ENCODE peak calls at places on chromosome 14, in nine cellular contexts. V is osteocyte, M is mesothelial cell of epicardium, Y is NCI-H1436, F is NCI-H526 treated with DMSO at 0.1 percent for 48 hours, R is EL, N is A549, D is amniotic stem cell, G is RPMI8226. C is an unnamed sample.

GRCh38 chr14:21097616-21098133 is 780 bp downstream of the ZNF219 start:
- DNase-seq in V (no peak), M (no peak), Y (peak; percentile 31), F (peak; percentile 22), R (no peak), N (no peak), D (no peak), G (no peak), C (no peak)

GRCh38 chr14:91317381-91318313 is 73.1 kb upstream of the GPR68 start:
- DNase-seq in V (no peak), M (no peak), Y (no peak), F (no peak), R (no peak), N (no peak), D (no peak), G (peak; percentile 82), C (no peak)

GRCh38 chr14:36097356-36097755 is 79.2 kb downstream of the PTCSC3 start:
- DNase-seq in V (no peak), M (no peak), Y (no peak), F (no peak), R (no peak), N (no peak), D (no peak), G (no peak), C (no peak)

GRCh38 chr14:24398943-24399801 is at the start of gene NYNRIN:
- DNase-seq in V (no peak), M (peak; percentile 79), Y (peak; percentile 17), F (no peak), R (peak; percentile 53), N (no peak), D (no peak), G (no peak), C (no peak)

GRCh38 chr14:73743431-73743931 is 29.3 kb upstream of the PNMA1 start:
- DNase-seq in V (no peak), M (no peak), Y (no peak), F (no peak), R (no peak), N (no peak), D (no peak), G (no peak), C (no peak)

GRCh38 chr14:67674139-67674479 is 323 bp downstream of the VTI1B start:
- DNase-seq in V (peak; percentile 88), M (peak; percentile 83), Y (peak; percentile 31), F (peak; percentile 37), R (peak; percentile 74), N (peak; percentile 80), D (peak; percentile 22), G (peak; percentile 41), C (no peak)

GRCh38 chr14:70789361-70789760 is 20.0 kb downstream of the MAP3K9 start:
- DNase-seq in V (no peak), M (no peak), Y (no peak), F (no peak), R (peak; percentile 81), N (no peak), D (no peak), G (no peak), C (no peak)

GRCh38 chr14:39085933-39086332 is 17.1 kb downstream of the SEC23A start:
- DNase-seq in V (no peak), M (no peak), Y (no peak), F (no peak), R (peak; percentile 7), N (no peak), D (no peak), G (no peak), C (no peak)

GRCh38 chr14:32588448-32589320 is 259.6 kb downstream of the AKAP6 start:
- DNase-seq in V (no peak), M (no peak), Y (no peak), F (peak; percentile 10), R (peak; percentile 51), N (no peak), D (no peak), G (peak; percentile 31), C (no peak)

GRCh38 chr14:96001866-96002510 is 37.2 kb upstream of the C14orf132 start:
- DNase-seq in V (peak; percentile 89), M (no peak), Y (peak; percentile 26), F (no peak), R (peak; percentile 15), N (no peak), D (no peak), G (no peak), C (no peak)

GRCh38 chr14:44662250-44662891 is 155.3 kb upstream of the FSCB start:
- DNase-seq in V (no peak), M (no peak), Y (no peak), F (no peak), R (no peak), N (no peak), D (no peak), G (no peak), C (no peak)

GRCh38 chr14:30443368-30444007 is 115.5 kb upstream of the G2E3 start:
- DNase-seq in V (no peak), M (no peak), Y (peak; percentile 76), F (peak; percentile 14), R (peak; percentile 17), N (peak; percentile 3), D (peak; percentile 6), G (peak; percentile 22), C (no peak)

GRCh38 chr14:50001146-50001998 is 108.5 kb downstream of the ARF6 start:
- DNase-seq in V (no peak), M (peak; percentile 43), Y (no peak), F (peak; percentile 48), R (peak; percentile 89), N (peak; percentile 65), D (no peak), G (peak; percentile 83), C (peak; percentile 93)

GRCh38 chr14:103105580-103106168 is 11.1 kb downstream of the EXOC3L4 start:
- DNase-seq in V (no peak), M (no peak), Y (peak; percentile 78), F (peak; percentile 26), R (no peak), N (no peak), D (no peak), G (peak; percentile 90), C (no peak)

GRCh38 chr14:64126548-64126947 is 167.6 kb downstream of the ESR2 start:
- DNase-seq in V (no peak), M (no peak), Y (no peak), F (no peak), R (no peak), N (no peak), D (no peak), G (no peak), C (no peak)

GRCh38 chr14:64632056-64632455 is 72.2 kb upstream of the PLEKHG3 start:
- DNase-seq in V (no peak), M (no peak), Y (no peak), F (no peak), R (peak; percentile 58), N (no peak), D (no peak), G (no peak), C (no peak)

GRCh38 chr14:73991097-73991496 is 28.0 kb downstream of the ENTPD5 start:
- DNase-seq in V (no peak), M (no peak), Y (no peak), F (no peak), R (no peak), N (no peak), D (no peak), G (no peak), C (no peak)

GRCh38 chr14:56195727-56196126 is 77.5 kb downstream of the PELI2 start:
- DNase-seq in V (peak; percentile 80), M (no peak), Y (no peak), F (no peak), R (peak; percentile 21), N (no peak), D (no peak), G (peak; percentile 91), C (no peak)

GRCh38 chr14:51869426-51870113 is 9.2 kb downstream of the GNG2 start:
- DNase-seq in V (no peak), M (no peak), Y (no peak), F (no peak), R (no peak), N (no peak), D (no peak), G (no peak), C (no peak)

GRCh38 chr14:65738339-65738738 is 325.8 kb downstream of the FUT8 start:
- DNase-seq in V (no peak), M (no peak), Y (no peak), F (no peak), R (no peak), N (no peak), D (no peak), G (no peak), C (no peak)

GRCh38 chr14:103442288-103442687 is 57.1 kb downstream of the MARK3 start:
- DNase-seq in V (no peak), M (no peak), Y (no peak), F (no peak), R (peak; percentile 27), N (no peak), D (no peak), G (no peak), C (no peak)

GRCh38 chr14:69355155-69355954 is 42.7 kb downstream of the ERH start:
- DNase-seq in V (no peak), M (no peak), Y (no peak), F (no peak), R (no peak), N (no peak), D (no peak), G (no peak), C (no peak)

GRCh38 chr14:86363576-86363975 is 833.6 kb downstream of the FLRT2 start:
- DNase-seq in V (no peak), M (no peak), Y (no peak), F (no peak), R (no peak), N (no peak), D (no peak), G (no peak), C (no peak)

GRCh38 chr14:90849787-90850444 is 33.7 kb upstream of the TTC7B start:
- DNase-seq in V (no peak), M (no peak), Y (no peak), F (no peak), R (no peak), N (no peak), D (no peak), G (no peak), C (no peak)

GRCh38 chr14:78164226-78164853 is 5.8 kb upstream of the NRXN3 start:
- DNase-seq in V (no peak), M (no peak), Y (peak; percentile 50), F (no peak), R (peak; percentile 21), N (peak; percentile 60), D (no peak), G (peak; percentile 37), C (no peak)

GRCh38 chr14:77988966-77989365 is 181.2 kb upstream of the NRXN3 start:
- DNase-seq in V (peak; percentile 48), M (no peak), Y (no peak), F (no peak), R (peak; percentile 90), N (no peak), D (no peak), G (no peak), C (no peak)

GRCh38 chr14:68628605-68629310 is 164.1 kb downstream of the ZFP36L1 start:
- DNase-seq in V (peak; percentile 72), M (peak; percentile 74), Y (no peak), F (peak; percentile 76), R (no peak), N (no peak), D (no peak), G (no peak), C (peak; percentile 85)

GRCh38 chr14:90344285-90344684 is 12.5 kb upstream of the NRDE2 start:
- DNase-seq in V (no peak), M (no peak), Y (no peak), F (no peak), R (no peak), N (no peak), D (no peak), G (no peak), C (no peak)

GRCh38 chr14:60565211-60565610 is 56.3 kb downstream of the SIX6 start:
- DNase-seq in V (no peak), M (no peak), Y (peak; percentile 24), F (no peak), R (peak; percentile 18), N (no peak), D (no peak), G (no peak), C (no peak)

GRCh38 chr14:82075566-82075965 is 541.9 kb upstream of the SEL1L start:
- DNase-seq in V (no peak), M (peak; percentile 82), Y (no peak), F (no peak), R (no peak), N (no peak), D (no peak), G (peak; percentile 51), C (no peak)

GRCh38 chr14:75340921-75341320 is 62.3 kb downstream of the FOS start:
- DNase-seq in V (no peak), M (no peak), Y (no peak), F (no peak), R (no peak), N (no peak), D (no peak), G (no peak), C (no peak)

C was measured in vagina.